ENCODE peak calls at places on chromosomes 7 and 10, in eight cellular contexts. J is AG10803; B is AG20443; S is heart right ventricle; M is left ventricle myocardium inferior; H is NCI-H1436; V is esophagus muscularis mucosa; I is activated naive CD4-positive, alpha-beta T cell. R is an unnamed sample.

GRCh38 chr7:6367701-6368211 is 80.0 kb downstream of the DAGLB start:
- DNase-seq in J (peak), B (peak), S (no peak), M (no peak), H (no peak), V (no peak), I (no peak), R (no peak)

GRCh38 chr7:48052748-48053147 is 17.4 kb downstream of the C7orf57 start:
- DNase-seq in J (peak), B (no peak), S (no peak), M (no peak), H (no peak), V (no peak), I (no peak), R (no peak)

GRCh38 chr7:282621-283020 is 7.3 kb upstream of the FOXL3 start:
- DNase-seq in J (no peak), B (no peak), S (no peak), M (peak), H (no peak), V (no peak), I (no peak), R (no peak)

GRCh38 chr10:124293641-124294449 is 124.9 kb downstream of the OAT start:
- DNase-seq in J (no peak), B (no peak), S (no peak), M (no peak), H (no peak), V (no peak), I (no peak), R (no peak)

GRCh38 chr10:7794627-7795026 is 6.7 kb downstream of the ATP5F1C start:
- DNase-seq in J (no peak), B (no peak), S (no peak), M (no peak), H (no peak), V (no peak), I (no peak), R (no peak)

GRCh38 chr7:102152672-102153585 is 133.7 kb upstream of the SH2B2 start:
- DNase-seq in J (peak), B (no peak), S (peak), M (no peak), H (no peak), V (no peak), I (no peak), R (no peak)

GRCh38 chr7:29490094-29490607 is 73.5 kb upstream of the PRR15 start:
- DNase-seq in J (no peak), B (no peak), S (no peak), M (no peak), H (peak), V (peak), I (no peak), R (no peak)

GRCh38 chr10:70758757-70759514 is 26.2 kb downstream of the TBATA start:
- DNase-seq in J (peak), B (peak), S (peak), M (peak), H (peak), V (no peak), I (peak), R (peak)

GRCh38 chr10:60803433-60803832 is 25.2 kb downstream of the CDK1 start:
- DNase-seq in J (no peak), B (no peak), S (no peak), M (no peak), H (no peak), V (no peak), I (no peak), R (no peak)

GRCh38 chr7:46651070-46651469 is 730.0 kb upstream of the IGFBP3 start:
- DNase-seq in J (no peak), B (no peak), S (no peak), M (no peak), H (no peak), V (peak), I (no peak), R (no peak)

GRCh38 chr7:112086496-112087254 is 119.5 kb downstream of the DOCK4 start:
- DNase-seq in J (no peak), B (no peak), S (no peak), M (no peak), H (no peak), V (no peak), I (no peak), R (peak)

GRCh38 chr10:33653584-33654367 is 319.3 kb upstream of the NRP1 start:
- DNase-seq in J (peak), B (peak), S (no peak), M (no peak), H (no peak), V (no peak), I (no peak), R (no peak)

GRCh38 chr10:35391153-35391953 is 55.0 kb downstream of the CCNY start:
- DNase-seq in J (no peak), B (no peak), S (no peak), M (no peak), H (no peak), V (no peak), I (no peak), R (no peak)

GRCh38 chr7:4163565-4164203 is 518.4 kb upstream of the FOXK1 start:
- DNase-seq in J (no peak), B (no peak), S (no peak), M (no peak), H (no peak), V (no peak), I (no peak), R (no peak)

GRCh38 chr10:98848361-98848760 is 387.3 kb downstream of the HPSE2 start:
- DNase-seq in J (no peak), B (no peak), S (no peak), M (no peak), H (no peak), V (no peak), I (no peak), R (no peak)

GRCh38 chr7:97026705-97027426 is 2.2 kb upstream of the DLX5 start:
- DNase-seq in J (no peak), B (no peak), S (no peak), M (no peak), H (no peak), V (no peak), I (no peak), R (no peak)

GRCh38 chr7:1081931-1082401 is 5.9 kb upstream of the GPER1 start:
- DNase-seq in J (no peak), B (no peak), S (no peak), M (no peak), H (no peak), V (no peak), I (no peak), R (no peak)

GRCh38 chr10:82866424-82867020 is 991.5 kb downstream of the NRG3 start:
- DNase-seq in J (peak), B (no peak), S (no peak), M (no peak), H (no peak), V (no peak), I (no peak), R (no peak)

GRCh38 chr10:91901784-91902677 is 7.3 kb downstream of the FGFBP3 start:
- DNase-seq in J (peak), B (peak), S (no peak), M (no peak), H (no peak), V (no peak), I (no peak), R (no peak)

GRCh38 chr10:130436633-130437032 is 300.4 kb downstream of the GLRX3 start:
- DNase-seq in J (no peak), B (no peak), S (no peak), M (no peak), H (no peak), V (peak), I (no peak), R (no peak)

GRCh38 chr7:22969010-22969431 is 44.9 kb downstream of the HYCC1 start:
- DNase-seq in J (no peak), B (no peak), S (no peak), M (no peak), H (no peak), V (no peak), I (no peak), R (no peak)

GRCh38 chr7:28778781-28779180 is 179.3 kb downstream of the TRIL start:
- DNase-seq in J (no peak), B (no peak), S (no peak), M (no peak), H (no peak), V (no peak), I (no peak), R (no peak)

GRCh38 chr7:130543611-130544010 is 51.7 kb downstream of the MEST start:
- DNase-seq in J (no peak), B (no peak), S (no peak), M (no peak), H (no peak), V (no peak), I (no peak), R (no peak)

GRCh38 chr10:51100221-51100620 is 25.9 kb downstream of the PRKG1 start:
- DNase-seq in J (peak), B (no peak), S (no peak), M (no peak), H (no peak), V (no peak), I (no peak), R (no peak)

GRCh38 chr7:3453398-3453797 is 152.3 kb downstream of the SDK1 start:
- DNase-seq in J (no peak), B (no peak), S (no peak), M (no peak), H (no peak), V (no peak), I (no peak), R (no peak)

GRCh38 chr10:122856902-122857301 is 11.2 kb upstream of the CUZD1 start:
- DNase-seq in J (peak), B (no peak), S (no peak), M (no peak), H (no peak), V (no peak), I (no peak), R (no peak)

GRCh38 chr7:128233471-128233870 is 7.6 kb upstream of the LEP start:
- DNase-seq in J (no peak), B (no peak), S (no peak), M (no peak), H (no peak), V (no peak), I (no peak), R (no peak)

GRCh38 chr10:124546957-124547650 is 85.5 kb downstream of the LHPP start:
- DNase-seq in J (no peak), B (no peak), S (no peak), M (no peak), H (no peak), V (no peak), I (no peak), R (no peak)

GRCh38 chr10:21172774-21173432 is 275.8 kb upstream of the NEBL start:
- DNase-seq in J (no peak), B (peak), S (no peak), M (no peak), H (no peak), V (no peak), I (no peak), R (no peak)

GRCh38 chr7:159019111-159019510 is 125.6 kb downstream of the VIPR2 start:
- DNase-seq in J (no peak), B (no peak), S (no peak), M (peak), H (no peak), V (no peak), I (no peak), R (no peak)

GRCh38 chr7:147509859-147510542 is 1080.6 kb upstream of the C7orf33 start:
- DNase-seq in J (peak), B (peak), S (no peak), M (no peak), H (no peak), V (no peak), I (no peak), R (no peak)

GRCh38 chr10:102796407-102797176 is 40.6 kb downstream of the CYP17A1 start:
- DNase-seq in J (peak), B (peak), S (peak), M (peak), H (no peak), V (peak), I (peak), R (no peak)